ENCODE peak calls at places on chromosomes 3 and 15, in five cellular contexts. U, C, H, Q and G are unnamed samples.
A peak's percentile ranks its signal among the peaks of the same experiment; 100 is the strongest.

GRCh38 chr15:90603893-90604292 is 74.2 kb downstream of the CRTC3 start:
- DNase-seq in U (no peak), C (peak; percentile 57), H (no peak), Q (no peak), G (peak; percentile 42)

GRCh38 chr3:120684896-120685295 is 2.9 kb upstream of the HGD start:
- DNase-seq in U (no peak), C (no peak), H (no peak), Q (no peak), G (no peak)

GRCh38 chr3:196120291-196120951 is 38.5 kb upstream of the TFRC start:
- DNase-seq in U (no peak), C (no peak), H (no peak), Q (peak; percentile 25), G (no peak)

GRCh38 chr3:167876603-167877325 is 141.2 kb downstream of the SERPINI1 start:
- DNase-seq in U (peak; percentile 15), C (no peak), H (no peak), Q (peak; percentile 15), G (no peak)

GRCh38 chr3:196274585-196274984 is 12.9 kb downstream of the PCYT1A start:
- DNase-seq in U (no peak), C (peak; percentile 91), H (no peak), Q (no peak), G (no peak)

GRCh38 chr3:76365284-76365683 is 579.9 kb upstream of the ZNF717 start:
- DNase-seq in U (no peak), C (no peak), H (no peak), Q (no peak), G (no peak)

GRCh38 chr15:68256675-68257450 is 20.7 kb upstream of the FEM1B start:
- DNase-seq in U (no peak), C (peak; percentile 69), H (peak; percentile 77), Q (peak; percentile 94), G (peak; percentile 95)

GRCh38 chr15:25439456-25439836 is 622 bp upstream of the UBE3A start:
- DNase-seq in U (peak; percentile 6), C (peak; percentile 57), H (peak; percentile 2), Q (peak; percentile 49), G (peak; percentile 27)

GRCh38 chr3:63051920-63052319 is 176.7 kb upstream of the CADPS start:
- DNase-seq in U (no peak), C (no peak), H (peak; percentile 5), Q (peak; percentile 37), G (peak; percentile 38)

GRCh38 chr3:113117511-113118302 is 93.7 kb upstream of the BOC start:
- DNase-seq in U (no peak), C (no peak), H (no peak), Q (peak; percentile 21), G (no peak)

GRCh38 chr15:75452968-75453702 is 1.6 kb upstream of the SIN3A start:
- DNase-seq in U (peak; percentile 21), C (peak; percentile 85), H (peak; percentile 58), Q (peak; percentile 65), G (peak; percentile 91)

GRCh38 chr15:88704791-88705768 is 66.3 kb downstream of the ISG20 start:
- DNase-seq in U (no peak), C (no peak), H (peak; percentile 24), Q (peak; percentile 72), G (peak; percentile 71)

GRCh38 chr3:31533169-31533870 is 595 bp downstream of the STT3B start:
- DNase-seq in U (no peak), C (peak; percentile 78), H (peak; percentile 32), Q (peak; percentile 77), G (peak; percentile 63)

GRCh38 chr3:123503200-123503599 is 54.3 kb upstream of the ADCY5 start:
- DNase-seq in U (no peak), C (no peak), H (no peak), Q (no peak), G (peak; percentile 49)

GRCh38 chr3:28279770-28280169 is 38.4 kb downstream of the CMC1 start:
- DNase-seq in U (no peak), C (no peak), H (no peak), Q (no peak), G (no peak)

GRCh38 chr3:104044002-104044401 is 1322.7 kb upstream of the ALCAM start:
- DNase-seq in U (no peak), C (no peak), H (no peak), Q (no peak), G (no peak)

GRCh38 chr3:160616721-160617120 is 51.4 kb upstream of the KPNA4 start:
- DNase-seq in U (no peak), C (no peak), H (no peak), Q (no peak), G (no peak)

GRCh38 chr3:114406922-114407321 is 113.1 kb downstream of the TIGIT start:
- DNase-seq in U (no peak), C (no peak), H (no peak), Q (no peak), G (no peak)

GRCh38 chr3:126835472-126836219 is 131.6 kb downstream of the CHCHD6 start:
- DNase-seq in U (no peak), C (no peak), H (no peak), Q (peak; percentile 24), G (peak; percentile 36)

GRCh38 chr15:88890495-88890894 is 4.8 kb downstream of the HAPLN3 start:
- DNase-seq in U (no peak), C (no peak), H (no peak), Q (no peak), G (no peak)

GRCh38 chr3:41026394-41027177 is 172.7 kb upstream of the CTNNB1 start:
- DNase-seq in U (no peak), C (no peak), H (no peak), Q (peak; percentile 74), G (peak; percentile 15)

GRCh38 chr15:77567202-77567601 is 65.5 kb downstream of the LINGO1 start:
- DNase-seq in U (no peak), C (no peak), H (no peak), Q (no peak), G (no peak)

GRCh38 chr3:160373655-160374054 is 25.4 kb downstream of the IFT80 start:
- DNase-seq in U (no peak), C (no peak), H (no peak), Q (no peak), G (no peak)

GRCh38 chr3:23019596-23020300 is 183.4 kb upstream of the UBE2E2 start:
- DNase-seq in U (no peak), C (no peak), H (no peak), Q (no peak), G (no peak)

GRCh38 chr3:116667324-116667723 is 42.3 kb upstream of the TUSC7 start:
- DNase-seq in U (no peak), C (no peak), H (no peak), Q (no peak), G (no peak)

GRCh38 chr3:197216914-197217313 is 81.5 kb downstream of the DLG1 start:
- DNase-seq in U (no peak), C (no peak), H (no peak), Q (no peak), G (no peak)

GRCh38 chr15:67917037-67917436 is 77.2 kb upstream of the RNU6-1 start:
- DNase-seq in U (no peak), C (no peak), H (no peak), Q (peak; percentile 32), G (no peak)

GRCh38 chr3:139523166-139523565 is 16.4 kb downstream of the RBP1 start:
- DNase-seq in U (no peak), C (no peak), H (no peak), Q (no peak), G (no peak)

GRCh38 chr3:56858331-56858730 is 56.6 kb upstream of the ARHGEF3 start:
- DNase-seq in U (no peak), C (no peak), H (no peak), Q (no peak), G (no peak)

GRCh38 chr3:79973917-79974595 is 206.3 kb upstream of the ROBO1 start:
- DNase-seq in U (no peak), C (no peak), H (no peak), Q (no peak), G (no peak)

GRCh38 chr3:23761440-23761896 is 44.3 kb upstream of the UBE2E1 start:
- DNase-seq in U (peak; percentile 44), C (peak; percentile 73), H (no peak), Q (peak; percentile 70), G (peak; percentile 76)

GRCh38 chr15:45333550-45333949 is 44.8 kb downstream of the GATM start:
- DNase-seq in U (no peak), C (no peak), H (no peak), Q (peak; percentile 64), G (no peak)

GRCh38 chr15:74422723-74423442 is 10.9 kb downstream of the SEMA7A start:
- DNase-seq in U (no peak), C (no peak), H (no peak), Q (no peak), G (peak; percentile 43)

GRCh38 chr3:128994581-128995161 is 795 bp upstream of the CFAP92 start:
- DNase-seq in U (no peak), C (no peak), H (no peak), Q (no peak), G (no peak)
- H2AFZ ChIP-seq in U (no peak overlapping the region), C (no peak overlapping the region), H (peak overlapping the region; percentile 83), Q (peak overlapping the region; percentile 69), G (peak overlapping the region; percentile 88)

GRCh38 chr15:60235951-60236710 is 161.7 kb downstream of the ANXA2 start:
- DNase-seq in U (no peak), C (no peak), H (no peak), Q (no peak), G (peak; percentile 39)

DNA sequence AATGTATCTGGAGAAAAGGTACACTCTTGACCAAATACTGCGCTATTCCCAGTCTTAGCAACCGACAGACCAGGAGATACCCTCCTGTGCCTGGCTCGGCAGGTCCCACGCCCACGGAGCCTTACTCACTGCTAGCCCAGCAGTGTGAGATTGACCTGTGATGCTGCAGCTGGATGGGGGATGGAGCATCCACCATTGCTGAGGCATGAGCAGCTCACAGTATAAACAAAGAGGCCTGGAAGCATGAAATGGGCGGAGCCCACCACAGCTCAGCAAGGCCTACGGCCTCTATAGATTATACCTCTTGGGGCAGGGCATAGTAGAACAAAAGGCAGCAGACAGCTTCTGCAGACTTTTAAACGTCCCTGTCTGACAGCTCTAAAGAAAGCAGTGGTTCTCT is 160.4 kb downstream of the ANXA2 start:
- DNase-seq in U (no peak), C (no peak), H (no peak), Q (peak; percentile 15), G (no peak)
- H2AFZ ChIP-seq in U (no peak overlapping the region), C (no peak overlapping the region), H (peak overlapping the region; percentile 74), Q (no peak overlapping the region), G (no peak overlapping the region)

DNA sequence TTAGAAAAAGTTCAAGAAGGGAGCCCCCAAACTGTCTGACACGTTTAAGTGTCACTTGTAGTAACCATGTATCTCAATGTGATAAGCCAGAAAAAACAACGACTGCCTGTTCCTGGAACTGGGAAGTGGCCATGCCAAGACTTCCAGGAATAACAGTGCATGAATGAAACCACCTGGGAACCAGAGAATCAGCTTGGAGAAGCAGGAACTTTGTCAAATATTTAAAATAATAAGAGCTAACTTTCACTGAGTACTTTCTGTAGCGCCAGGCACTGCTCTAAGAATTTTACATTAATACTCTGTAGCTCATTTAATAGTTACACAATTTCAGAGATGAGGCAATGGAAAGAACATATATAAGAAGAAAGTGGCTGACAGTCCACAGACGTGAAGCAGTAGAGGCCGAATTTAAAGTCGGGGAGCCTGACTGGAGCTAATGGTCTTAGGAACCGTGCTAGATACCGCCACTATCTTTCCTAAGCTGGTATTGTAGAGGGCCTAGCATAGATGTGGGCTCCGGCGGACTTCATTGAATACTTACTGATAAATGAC is 870 bp downstream of the PLSCR1 start:
- DNase-seq in U (no peak), C (peak; percentile 49), H (no peak), Q (peak; percentile 29), G (no peak)
- H2AFZ ChIP-seq in U (no peak overlapping the region), C (peak overlapping the region; percentile 88), H (peak overlapping the region; percentile 98), Q (peak overlapping the region; percentile 35), G (no peak overlapping the region)

GRCh38 chr3:149453140-149453805 is 21.2 kb upstream of the TM4SF4 start:
- DNase-seq in U (no peak), C (no peak), H (no peak), Q (no peak), G (no peak)
- H2AFZ ChIP-seq in U (no peak overlapping the region), C (no peak overlapping the region), H (no peak overlapping the region), Q (no peak overlapping the region), G (no peak overlapping the region)